ENCODE peak calls at places on chromosome 7, in four cellular contexts. One of them, this sample, is unnamed.

GRCh38 chr7:45000096-45001032 is at the start of gene CCM2:
- DNase-seq in NCI-H748 treated with DMSO at 0.1 percent for 48 hours: peak
- DNase-seq in A549: no peak
- DNase-seq in Kasumi-1: no peak
- DNase-seq in this sample: no peak

GRCh38 chr7:91242097-91242846 is 22.0 kb upstream of the FZD1 start:
- DNase-seq in Kasumi-1: no peak
- DNase-seq in NCI-H748 treated with DMSO at 0.1 percent for 48 hours: no peak
- DNase-seq in A549: no peak
- DNase-seq in this sample: no peak

GRCh38 chr7:135536160-135536559 is 21.6 kb upstream of the NUP205 start:
- DNase-seq in NCI-H748 treated with DMSO at 0.1 percent for 48 hours: no peak
- DNase-seq in A549: peak
- DNase-seq in Kasumi-1: no peak
- DNase-seq in this sample: no peak

GRCh38 chr7:134774076-134774475 is 5.4 kb upstream of the CALD1 start:
- DNase-seq in A549: no peak
- DNase-seq in NCI-H748 treated with DMSO at 0.1 percent for 48 hours: no peak
- DNase-seq in Kasumi-1: no peak
- DNase-seq in this sample: no peak

GRCh38 chr7:91193141-91193540 is 71.1 kb upstream of the FZD1 start:
- DNase-seq in NCI-H748 treated with DMSO at 0.1 percent for 48 hours: no peak
- DNase-seq in A549: no peak
- DNase-seq in Kasumi-1: no peak
- DNase-seq in this sample: no peak

GRCh38 chr7:40733578-40733977 is 598.8 kb downstream of the SUGCT start:
- DNase-seq in NCI-H748 treated with DMSO at 0.1 percent for 48 hours: no peak
- DNase-seq in A549: no peak
- DNase-seq in Kasumi-1: peak
- DNase-seq in this sample: no peak

GRCh38 chr7:140512317-140513000 is 33.2 kb upstream of the MKRN1 start:
- DNase-seq in A549: peak
- DNase-seq in Kasumi-1: no peak
- DNase-seq in NCI-H748 treated with DMSO at 0.1 percent for 48 hours: peak
- DNase-seq in this sample: no peak

GRCh38 chr7:84022686-84023308 is 171.8 kb downstream of the SEMA3A start:
- DNase-seq in NCI-H748 treated with DMSO at 0.1 percent for 48 hours: peak
- DNase-seq in Kasumi-1: no peak
- DNase-seq in A549: peak
- DNase-seq in this sample: no peak

GRCh38 chr7:29839302-29839701 is 33.0 kb downstream of the WIPF3 start:
- DNase-seq in A549: peak
- DNase-seq in Kasumi-1: no peak
- DNase-seq in NCI-H748 treated with DMSO at 0.1 percent for 48 hours: no peak
- DNase-seq in this sample: no peak

GRCh38 chr7:70630647-70631457 is 501.1 kb upstream of the GALNT17 start:
- DNase-seq in Kasumi-1: no peak
- DNase-seq in NCI-H748 treated with DMSO at 0.1 percent for 48 hours: peak
- DNase-seq in A549: no peak
- DNase-seq in this sample: no peak

GRCh38 chr7:129698516-129699418 is 87.2 kb downstream of the NRF1 start:
- DNase-seq in NCI-H748 treated with DMSO at 0.1 percent for 48 hours: no peak
- DNase-seq in Kasumi-1: no peak
- DNase-seq in A549: no peak
- DNase-seq in this sample: no peak

GRCh38 chr7:107874605-107875446 is 16.2 kb upstream of the DLD start:
- DNase-seq in A549: peak
- DNase-seq in Kasumi-1: peak
- DNase-seq in NCI-H748 treated with DMSO at 0.1 percent for 48 hours: peak
- DNase-seq in this sample: no peak

GRCh38 chr7:63029207-63029522 is 969.5 kb upstream of the ZNF722 start:
- DNase-seq in Kasumi-1: no peak
- DNase-seq in NCI-H748 treated with DMSO at 0.1 percent for 48 hours: no peak
- DNase-seq in A549: no peak
- DNase-seq in this sample: no peak

GRCh38 chr7:103240806-103241205 is 56.4 kb upstream of the PMPCB start:
- DNase-seq in A549: no peak
- DNase-seq in NCI-H748 treated with DMSO at 0.1 percent for 48 hours: no peak
- DNase-seq in Kasumi-1: no peak
- DNase-seq in this sample: no peak

GRCh38 chr7:75625868-75626267 is 112.9 kb downstream of the HIP1 start:
- DNase-seq in Kasumi-1: no peak
- DNase-seq in NCI-H748 treated with DMSO at 0.1 percent for 48 hours: no peak
- DNase-seq in A549: no peak
- DNase-seq in this sample: no peak

GRCh38 chr7:137674064-137674463 is 172.7 kb downstream of the DGKI start:
- DNase-seq in NCI-H748 treated with DMSO at 0.1 percent for 48 hours: no peak
- DNase-seq in Kasumi-1: no peak
- DNase-seq in A549: no peak
- DNase-seq in this sample: no peak

GRCh38 chr7:100563809-100564400 is 9.8 kb downstream of the SAP25 start:
- DNase-seq in A549: peak
- DNase-seq in NCI-H748 treated with DMSO at 0.1 percent for 48 hours: peak
- DNase-seq in Kasumi-1: peak
- DNase-seq in this sample: peak

GRCh38 chr7:92697414-92697813 is 107.2 kb upstream of the FAM133B start:
- DNase-seq in Kasumi-1: no peak
- DNase-seq in NCI-H748 treated with DMSO at 0.1 percent for 48 hours: no peak
- DNase-seq in A549: no peak
- DNase-seq in this sample: no peak

GRCh38 chr7:96962221-96962620 is 43.1 kb upstream of the DLX6 start:
- DNase-seq in A549: no peak
- DNase-seq in NCI-H748 treated with DMSO at 0.1 percent for 48 hours: no peak
- DNase-seq in Kasumi-1: no peak
- DNase-seq in this sample: no peak

GRCh38 chr7:27172388-27172774 is 1.7 kb downstream of the HOXA10 start:
- DNase-seq in Kasumi-1: peak
- DNase-seq in NCI-H748 treated with DMSO at 0.1 percent for 48 hours: no peak
- DNase-seq in A549: no peak
- DNase-seq in this sample: no peak

GRCh38 chr7:22343071-22343470 is 13.9 kb downstream of the RAPGEF5 start:
- DNase-seq in A549: no peak
- DNase-seq in NCI-H748 treated with DMSO at 0.1 percent for 48 hours: no peak
- DNase-seq in Kasumi-1: no peak
- DNase-seq in this sample: no peak

GRCh38 chr7:149194799-149195179 is 557 bp upstream of the ZNF282 start:
- DNase-seq in NCI-H748 treated with DMSO at 0.1 percent for 48 hours: no peak
- DNase-seq in Kasumi-1: no peak
- DNase-seq in A549: no peak
- DNase-seq in this sample: no peak

GRCh38 chr7:91759205-91759863 is 121.2 kb downstream of the MTERF1 start:
- DNase-seq in A549: peak
- DNase-seq in NCI-H748 treated with DMSO at 0.1 percent for 48 hours: peak
- DNase-seq in Kasumi-1: no peak
- DNase-seq in this sample: no peak

GRCh38 chr7:152354061-152354460 is 81.7 kb downstream of the KMT2C start:
- DNase-seq in NCI-H748 treated with DMSO at 0.1 percent for 48 hours: no peak
- DNase-seq in Kasumi-1: no peak
- DNase-seq in A549: no peak
- DNase-seq in this sample: no peak

GRCh38 chr7:159038066-159038465 is 106.6 kb downstream of the VIPR2 start:
- DNase-seq in A549: no peak
- DNase-seq in Kasumi-1: no peak
- DNase-seq in NCI-H748 treated with DMSO at 0.1 percent for 48 hours: no peak
- DNase-seq in this sample: no peak

GRCh38 chr7:91169819-91170218 is 94.4 kb upstream of the FZD1 start:
- DNase-seq in Kasumi-1: no peak
- DNase-seq in NCI-H748 treated with DMSO at 0.1 percent for 48 hours: peak
- DNase-seq in A549: no peak
- DNase-seq in this sample: no peak

GRCh38 chr7:1946025-1946424 is 275.9 kb downstream of the ELFN1 start:
- DNase-seq in Kasumi-1: no peak
- DNase-seq in NCI-H748 treated with DMSO at 0.1 percent for 48 hours: no peak
- DNase-seq in A549: no peak
- DNase-seq in this sample: no peak

GRCh38 chr7:125147047-125147446 is 217.4 kb upstream of the POT1 start:
- DNase-seq in Kasumi-1: no peak
- DNase-seq in NCI-H748 treated with DMSO at 0.1 percent for 48 hours: no peak
- DNase-seq in A549: no peak
- DNase-seq in this sample: no peak

GRCh38 chr7:148930335-148930734 is 46.2 kb upstream of the EZH2 start:
- DNase-seq in Kasumi-1: no peak
- DNase-seq in NCI-H748 treated with DMSO at 0.1 percent for 48 hours: no peak
- DNase-seq in A549: no peak
- DNase-seq in this sample: no peak

GRCh38 chr7:45594780-45595535 is 20.8 kb downstream of the ADCY1 start:
- DNase-seq in NCI-H748 treated with DMSO at 0.1 percent for 48 hours: no peak
- DNase-seq in A549: no peak
- DNase-seq in Kasumi-1: no peak
- DNase-seq in this sample: no peak

GRCh38 chr7:130153251-130153908 is 51.8 kb downstream of the TMEM209 start:
- DNase-seq in A549: no peak
- DNase-seq in NCI-H748 treated with DMSO at 0.1 percent for 48 hours: no peak
- DNase-seq in Kasumi-1: no peak
- DNase-seq in this sample: no peak

GRCh38 chr7:70812511-70812910 is 319.4 kb upstream of the GALNT17 start:
- DNase-seq in NCI-H748 treated with DMSO at 0.1 percent for 48 hours: no peak
- DNase-seq in Kasumi-1: no peak
- DNase-seq in A549: no peak
- DNase-seq in this sample: no peak

GRCh38 chr7:33432825-33433224 is 303.5 kb downstream of the BBS9 start:
- DNase-seq in Kasumi-1: no peak
- DNase-seq in NCI-H748 treated with DMSO at 0.1 percent for 48 hours: no peak
- DNase-seq in A549: no peak
- DNase-seq in this sample: no peak

GRCh38 chr7:140707132-140707531 is 10.6 kb downstream of the NDUFB2 start:
- DNase-seq in Kasumi-1: no peak
- DNase-seq in NCI-H748 treated with DMSO at 0.1 percent for 48 hours: no peak
- DNase-seq in A549: no peak
- DNase-seq in this sample: no peak

GRCh38 chr7:45069444-45070253 is 19.1 kb downstream of the NACAD start:
- DNase-seq in Kasumi-1: no peak
- DNase-seq in NCI-H748 treated with DMSO at 0.1 percent for 48 hours: no peak
- DNase-seq in A549: no peak
- DNase-seq in this sample: no peak

GRCh38 chr7:22601028-22601795 is 101.2 kb upstream of the STEAP1B start:
- DNase-seq in Kasumi-1: no peak
- DNase-seq in NCI-H748 treated with DMSO at 0.1 percent for 48 hours: no peak
- DNase-seq in A549: no peak
- DNase-seq in this sample: no peak

GRCh38 chr7:85659364-85659763 is 472.5 kb upstream of the SEMA3D start:
- DNase-seq in A549: no peak
- DNase-seq in Kasumi-1: no peak
- DNase-seq in NCI-H748 treated with DMSO at 0.1 percent for 48 hours: no peak
- DNase-seq in this sample: no peak